ENCODE peak calls at places on chromosome 19, in seven cellular contexts. U is tibial nerve, C is omental fat pad, O is uterus, M is vagina, P is upper lobe of left lung, T is heart left ventricle. Y is an unnamed sample.

GRCh38 chr19:16134510-16134909 is 9.0 kb upstream of the HSH2D start:
- DNase-seq in U (no peak), C (no peak), O (no peak), M (no peak), P (no peak), T (no peak), Y (no peak)

GRCh38 chr19:750640-751423 is at the start of gene MISP:
- DNase-seq in U (no peak), C (no peak), O (no peak), M (no peak), P (peak), T (no peak), Y (peak)

GRCh38 chr19:41991025-41991424 is 3.0 kb downstream of the ATP1A3 start:
- DNase-seq in U (no peak), C (no peak), O (no peak), M (no peak), P (peak), T (peak), Y (no peak)

GRCh38 chr19:45729774-45730388 is 815 bp downstream of the FBXO46 start:
- DNase-seq in U (no peak), C (no peak), O (no peak), M (no peak), P (no peak), T (no peak), Y (peak)

GRCh38 chr19:8592231-8593009 is 15.2 kb upstream of the MYO1F start:
- DNase-seq in U (peak), C (peak), O (peak), M (no peak), P (peak), T (peak), Y (no peak)

GRCh38 chr19:53076984-53077383 is 26.2 kb downstream of the ZNF160 start:
- DNase-seq in U (no peak), C (peak), O (peak), M (no peak), P (no peak), T (no peak), Y (no peak)

GRCh38 chr19:58520257-58520599 is 618 bp upstream of the ZBTB45 start:
- DNase-seq in U (no peak), C (no peak), O (no peak), M (no peak), P (no peak), T (no peak), Y (no peak)

GRCh38 chr19:1295169-1296012 is 9.7 kb downstream of the EFNA2 start:
- DNase-seq in U (no peak), C (no peak), O (no peak), M (no peak), P (peak), T (no peak), Y (no peak)

GRCh38 chr19:17183271-17183757 is 31.8 kb upstream of the USE1 start:
- DNase-seq in U (no peak), C (no peak), O (no peak), M (no peak), P (no peak), T (no peak), Y (no peak)

GRCh38 chr19:4069331-4069959 is 2.7 kb upstream of the ZBTB7A start:
- DNase-seq in U (no peak), C (no peak), O (peak), M (no peak), P (no peak), T (no peak), Y (no peak)

GRCh38 chr19:4720037-4720700 is 3.5 kb downstream of the DPP9 start:
- DNase-seq in U (no peak), C (no peak), O (no peak), M (no peak), P (no peak), T (no peak), Y (no peak)

GRCh38 chr19:33784432-33784831 is 12.2 kb upstream of the KCTD15 start:
- DNase-seq in U (no peak), C (no peak), O (no peak), M (no peak), P (no peak), T (no peak), Y (no peak)

GRCh38 chr19:49858591-49858985 is 7.6 kb downstream of the PTOV1 start:
- DNase-seq in U (peak), C (no peak), O (no peak), M (no peak), P (peak), T (no peak), Y (no peak)

GRCh38 chr19:1055028-1055425 is 11.9 kb upstream of the ARHGAP45 start:
- DNase-seq in U (no peak), C (no peak), O (no peak), M (no peak), P (peak), T (no peak), Y (no peak)

GRCh38 chr19:55273978-55274707 is 5.8 kb downstream of the HSPBP1 start:
- DNase-seq in U (no peak), C (no peak), O (no peak), M (no peak), P (no peak), T (no peak), Y (no peak)

GRCh38 chr19:19207637-19208582 is 3.8 kb upstream of the NCAN start:
- DNase-seq in U (no peak), C (no peak), O (no peak), M (no peak), P (no peak), T (no peak), Y (no peak)

GRCh38 chr19:16820056-16820455 is 9.1 kb upstream of the SIN3B start:
- DNase-seq in U (no peak), C (no peak), O (no peak), M (no peak), P (no peak), T (no peak), Y (no peak)

GRCh38 chr19:5978606-5979552 is 939 bp upstream of the RANBP3 start:
- DNase-seq in U (no peak), C (no peak), O (no peak), M (no peak), P (peak), T (no peak), Y (no peak)

GRCh38 chr19:3423183-3423829 is 56.9 kb downstream of the NFIC start:
- DNase-seq in U (no peak), C (no peak), O (no peak), M (no peak), P (peak), T (no peak), Y (no peak)

GRCh38 chr19:52566588-52566987 is 3.5 kb upstream of the ZNF701 start:
- DNase-seq in U (no peak), C (no peak), O (no peak), M (no peak), P (no peak), T (no peak), Y (peak)

GRCh38 chr19:34151439-34151838 is 20.9 kb upstream of the LSM14A start:
- DNase-seq in U (no peak), C (no peak), O (no peak), M (no peak), P (no peak), T (no peak), Y (no peak)

GRCh38 chr19:4302238-4302630 is at the start of gene TMIGD2:
- DNase-seq in U (no peak), C (no peak), O (no peak), M (no peak), P (no peak), T (no peak), Y (no peak)

GRCh38 chr19:3580156-3580955 is 4.9 kb upstream of the GIPC3 start:
- DNase-seq in U (no peak), C (no peak), O (no peak), M (no peak), P (no peak), T (no peak), Y (peak)

GRCh38 chr19:4951671-4952070 is 17.2 kb upstream of the KDM4B start:
- DNase-seq in U (no peak), C (no peak), O (no peak), M (no peak), P (no peak), T (no peak), Y (no peak)

GRCh38 chr19:17244618-17245534 is 843 bp downstream of the NR2F6 start:
- DNase-seq in U (no peak), C (no peak), O (peak), M (no peak), P (peak), T (peak), Y (no peak)

GRCh38 chr19:5864725-5865486 is 5.4 kb downstream of the FUT5 start:
- DNase-seq in U (no peak), C (no peak), O (no peak), M (no peak), P (no peak), T (no peak), Y (no peak)

GRCh38 chr19:36151144-36152051 is 849 bp downstream of the COX7A1 start:
- DNase-seq in U (peak), C (no peak), O (peak), M (no peak), P (peak), T (peak), Y (no peak)

GRCh38 chr19:33365676-33366075 is 7.8 kb upstream of the CEBPG start:
- DNase-seq in U (no peak), C (no peak), O (no peak), M (no peak), P (no peak), T (no peak), Y (no peak)

GRCh38 chr19:16061943-16062342 is 14.4 kb upstream of the TPM4 start:
- DNase-seq in U (no peak), C (no peak), O (no peak), M (no peak), P (no peak), T (no peak), Y (no peak)

GRCh38 chr19:49591731-49592485 is 926 bp downstream of the PRR12 start:
- DNase-seq in U (no peak), C (no peak), O (peak), M (no peak), P (peak), T (no peak), Y (peak)

DNA sequence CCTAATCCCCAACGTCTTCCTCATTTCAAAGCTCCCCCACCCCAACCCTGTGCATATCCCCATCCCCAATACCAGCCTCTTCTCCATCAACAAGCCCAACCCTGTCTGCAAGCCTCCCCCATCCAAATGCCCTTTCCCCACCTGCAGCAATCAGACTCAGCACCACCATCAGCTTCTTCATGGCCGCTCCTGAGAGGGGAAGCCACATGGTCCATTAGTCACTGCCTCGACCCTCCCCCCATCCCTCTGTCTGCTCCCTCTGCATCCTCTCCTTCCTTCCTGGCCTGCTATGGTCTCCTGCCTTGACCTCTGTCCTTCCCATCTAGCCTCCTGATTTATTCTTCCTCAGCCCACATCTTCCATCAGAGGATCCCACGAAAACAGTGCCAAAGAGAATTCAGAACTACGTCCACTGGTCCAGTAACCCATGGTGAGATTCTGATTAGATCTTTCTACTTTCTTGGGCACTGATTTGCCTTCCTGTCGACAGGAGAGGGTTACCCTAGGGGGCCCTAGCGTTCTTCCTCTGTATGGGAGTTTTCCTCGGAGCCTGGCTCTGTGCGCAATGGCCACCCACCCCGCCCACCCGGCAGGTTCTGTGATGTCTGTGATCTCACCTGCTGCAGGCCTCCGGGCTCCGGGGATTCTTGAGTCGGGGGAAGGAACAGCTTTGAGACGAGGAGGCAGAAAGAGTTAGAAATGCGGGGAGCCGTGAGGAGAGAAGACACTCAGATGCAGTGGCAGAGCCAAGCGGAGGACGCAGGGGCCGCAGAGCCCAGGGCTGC is 1.3 kb downstream of the KLK6 start:
- DNase-seq in U (no peak), C (no peak), O (no peak), M (no peak), P (no peak), T (no peak), Y (no peak)
- TF ChIP-seq CTCF in U (no peak), C (no peak), O (no peak), M (no peak), P (no peak), T (no peak), Y (no peak)

GRCh38 chr19:48393559-48394330 is at the start of gene GRIN2D:
- DNase-seq in U (no peak), C (no peak), O (no peak), M (no peak), P (peak), T (no peak), Y (no peak)
- TF ChIP-seq CTCF in U (no peak), C (no peak), O (no peak), M (no peak), P (no peak), T (no peak), Y (no peak)

GRCh38 chr19:44587863-44588752 is 25.3 kb upstream of the IGSF23 start:
- DNase-seq in U (no peak), C (no peak), O (no peak), M (no peak), P (no peak), T (no peak), Y (peak)
- TF ChIP-seq CTCF in U (no peak), C (no peak), O (no peak), M (no peak), P (no peak), T (peak), Y (peak)

GRCh38 chr19:13875824-13876223 is 1.1 kb upstream of the NANOS3 start:
- DNase-seq in U (no peak), C (no peak), O (no peak), M (no peak), P (no peak), T (no peak), Y (no peak)

GRCh38 chr19:13873776-13874515 is 3.0 kb upstream of the NANOS3 start:
- DNase-seq in U (no peak), C (no peak), O (no peak), M (no peak), P (peak), T (no peak), Y (no peak)

GRCh38 chr19:13869324-13869723 is 7.6 kb upstream of the NANOS3 start:
- DNase-seq in U (no peak), C (no peak), O (no peak), M (no peak), P (peak), T (no peak), Y (no peak)

GRCh38 chr19:13872339-13872694 is 4.6 kb upstream of the NANOS3 start:
- DNase-seq in U (no peak), C (no peak), O (no peak), M (no peak), P (no peak), T (no peak), Y (no peak)

DNA sequence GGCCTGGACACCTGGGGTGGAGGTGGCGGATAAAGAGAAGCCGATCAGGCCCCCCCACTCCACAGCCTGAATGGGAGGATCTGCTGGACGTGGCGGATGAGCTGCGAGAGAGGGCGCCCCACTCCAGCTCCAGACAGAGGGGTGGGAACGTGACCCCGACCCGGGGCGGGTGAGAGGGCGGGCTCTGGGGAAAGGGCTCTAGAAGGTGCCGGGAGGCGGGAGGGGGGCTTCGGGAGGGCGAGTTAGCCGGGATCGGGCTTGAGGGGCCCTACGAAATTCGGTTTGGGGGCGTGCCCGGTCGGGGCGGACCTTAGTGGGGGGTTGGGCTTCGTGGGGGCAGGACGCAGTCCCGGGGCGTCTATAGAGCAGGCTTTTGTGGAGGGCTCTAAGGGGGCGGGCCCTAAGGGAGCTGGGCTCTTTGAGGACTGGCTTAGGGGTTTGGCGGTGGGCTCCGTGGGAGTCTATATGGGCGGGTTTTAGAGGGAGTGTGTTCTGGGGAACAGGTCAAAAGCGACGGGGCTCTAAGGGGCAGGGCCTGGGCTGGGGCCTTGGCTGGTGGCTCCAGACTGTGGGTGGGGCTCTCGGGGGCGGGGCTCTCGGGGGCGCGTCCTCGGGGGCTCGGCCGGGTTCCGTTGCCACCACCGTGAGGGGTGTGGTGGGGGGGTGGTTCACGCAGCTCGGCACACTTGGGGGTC is 4.1 kb upstream of the NANOS3 start:
- DNase-seq in U (no peak), C (no peak), O (no peak), M (no peak), P (peak), T (no peak), Y (no peak)
- TF ChIP-seq CTCF in U (no peak), C (no peak), O (no peak), M (no peak), P (no peak), T (peak), Y (no peak)

Y was measured in MCF 10A.